ENCODE peak calls at places on chromosomes 12 and 14, in four cellular contexts. E is AG09309; X is EL; D is stimulated activated CD4-positive, alpha-beta T cell treated with anti-CD3 and anti-CD28 coated beads, Interleukin-2, amount 100 ng/mL, for 48 hours. L is an unnamed sample.

GRCh38 chr14:100761481-100761880 is 34.8 kb downstream of the DLK1 start:
- DNase-seq in E (peak), X (peak), D (no peak), L (no peak)

GRCh38 chr14:60757617-60758016 is 23.1 kb downstream of the MNAT1 start:
- DNase-seq in E (peak), X (peak), D (no peak), L (no peak)

GRCh38 chr14:48792376-48793024 is 793.7 kb downstream of the RPS29 start:
- DNase-seq in E (no peak), X (no peak), D (no peak), L (no peak)

GRCh38 chr12:3201741-3202500 is 124.7 kb downstream of the TSPAN9 start:
- DNase-seq in E (no peak), X (no peak), D (no peak), L (no peak)

GRCh38 chr12:77577756-77578155 is 252.9 kb upstream of the NAV3 start:
- DNase-seq in E (peak), X (no peak), D (no peak), L (no peak)

GRCh38 chr12:109202770-109203169 is 86.4 kb downstream of the ACACB start:
- DNase-seq in E (peak), X (no peak), D (no peak), L (no peak)

GRCh38 chr12:130879781-130880389 is 8.0 kb downstream of the RAN start:
- DNase-seq in E (no peak), X (no peak), D (no peak), L (no peak)

GRCh38 chr12:82426081-82426480 is 67.8 kb downstream of the METTL25 start:
- DNase-seq in E (no peak), X (no peak), D (no peak), L (no peak)

GRCh38 chr14:81233615-81234014 is 12.9 kb upstream of the GTF2A1 start:
- DNase-seq in E (no peak), X (no peak), D (no peak), L (no peak)

GRCh38 chr12:130602251-130602650 is 113.8 kb downstream of the RIMBP2 start:
- DNase-seq in E (no peak), X (no peak), D (no peak), L (no peak)

GRCh38 chr14:93970589-93970966 is 5.8 kb downstream of the ASB2 start:
- DNase-seq in E (no peak), X (peak), D (no peak), L (no peak)

GRCh38 chr12:115137812-115138521 is 454.0 kb upstream of the TBX3 start:
- DNase-seq in E (no peak), X (no peak), D (no peak), L (no peak)

GRCh38 chr12:108838194-108839010 is 19.0 kb downstream of the SSH1 start:
- DNase-seq in E (peak), X (peak), D (peak), L (peak)

GRCh38 chr14:76324133-76324532 is 51.8 kb upstream of the ESRRB start:
- DNase-seq in E (no peak), X (no peak), D (no peak), L (no peak)

GRCh38 chr14:104421401-104421821 is 158.2 kb upstream of the C14orf180 start:
- DNase-seq in E (no peak), X (no peak), D (no peak), L (no peak)

GRCh38 chr12:40854669-40855068 is 162.4 kb downstream of the CNTN1 start:
- DNase-seq in E (no peak), X (no peak), D (no peak), L (no peak)

GRCh38 chr14:96821501-96821900 is 24.3 kb downstream of the VRK1 start:
- DNase-seq in E (no peak), X (no peak), D (no peak), L (no peak)

GRCh38 chr12:43501705-43502104 is 50.3 kb downstream of the ADAMTS20 start:
- DNase-seq in E (peak), X (peak), D (no peak), L (no peak)

GRCh38 chr14:23186913-23187654 is 3.6 kb upstream of the SLC7A8 start:
- DNase-seq in E (no peak), X (peak), D (peak), L (peak)

GRCh38 chr12:116284401-116284800 is 6.9 kb upstream of the MED13L start:
- DNase-seq in E (peak), X (no peak), D (no peak), L (no peak)

GRCh38 chr12:38728894-38729293 is 176.5 kb downstream of the CPNE8 start:
- DNase-seq in E (no peak), X (no peak), D (no peak), L (no peak)

GRCh38 chr12:13701502-13701901 is 279.9 kb downstream of the GRIN2B start:
- DNase-seq in E (no peak), X (no peak), D (no peak), L (no peak)

GRCh38 chr14:56874375-56874774 is 64.1 kb upstream of the OTX2 start:
- DNase-seq in E (no peak), X (peak), D (no peak), L (no peak)

GRCh38 chr14:31978423-31978822 is 98.7 kb upstream of the ARHGAP5 start:
- DNase-seq in E (no peak), X (no peak), D (no peak), L (no peak)

GRCh38 chr14:60114881-60115280 is 23.2 kb downstream of the PCNX4 start:
- DNase-seq in E (no peak), X (no peak), D (no peak), L (no peak)